ENCODE peak calls at places on chromosomes 1 and 21, in ten cellular contexts. V is colonic mucosa; T is BJ; K is AG09309; G is mesenchymal stem cell; Y is pancreas; Z is AG10803; L is lower leg skin; D is psoas muscle; C is CD4-positive, alpha-beta memory T cell. X is an unnamed sample.

GRCh38 chr1:38353956-38354355 is 307.4 kb upstream of the POU3F1 start:
- DNase-seq in L (no peak), C (no peak), G (no peak), Z (no peak), Y (no peak), T (no peak), V (no peak), D (no peak), K (no peak), X (no peak)

GRCh38 chr1:14593279-14593678 is 5.2 kb upstream of the KAZN start:
- DNase-seq in T (no peak), D (no peak), K (no peak), Z (no peak), G (no peak), Y (no peak), V (no peak), C (no peak), L (no peak), X (no peak)

GRCh38 chr1:160404094-160404493 is 3.7 kb downstream of the VANGL2 start:
- DNase-seq in V (peak; percentile 8), K (no peak), T (no peak), C (no peak), L (no peak), G (no peak), D (no peak), Y (no peak), Z (no peak), X (no peak)

GRCh38 chr1:67803380-67804279 is 29.6 kb downstream of the GNG12 start:
- DNase-seq in C (no peak), K (peak; percentile 23), T (no peak), G (no peak), Y (no peak), V (no peak), Z (peak; percentile 84), L (no peak), D (no peak), X (peak; percentile 22)

GRCh38 chr21:41611441-41611840 is 103.5 kb upstream of the TMPRSS2 start:
- DNase-seq in D (no peak), Z (no peak), L (no peak), G (no peak), V (no peak), T (no peak), C (no peak), Y (no peak), K (no peak), X (no peak)

GRCh38 chr1:101820080-101820479 is 176.6 kb downstream of the OLFM3 start:
- DNase-seq in T (no peak), V (no peak), Y (no peak), L (no peak), C (no peak), G (peak; percentile 53), D (no peak), K (no peak), Z (peak; percentile 9), X (peak; percentile 51)

GRCh38 chr1:171984850-171985485 is 143.7 kb downstream of the DNM3 start:
- DNase-seq in D (no peak), C (peak; percentile 46), V (no peak), K (no peak), G (peak; percentile 51), L (no peak), T (no peak), Y (no peak), Z (peak; percentile 51), X (peak; percentile 53)

GRCh38 chr1:242178924-242179708 is 180.2 kb upstream of the MAP1LC3C start:
- DNase-seq in C (no peak), G (no peak), Y (no peak), L (no peak), Z (no peak), D (no peak), T (no peak), K (no peak), V (no peak), X (no peak)

GRCh38 chr1:116910379-116911165 is 856 bp downstream of the PTGFRN start:
- DNase-seq in V (peak; percentile 67), T (no peak), C (peak; percentile 48), Z (peak; percentile 16), Y (peak; percentile 60), L (no peak), D (peak; percentile 63), K (no peak), G (peak; percentile 33), X (peak; percentile 34)

GRCh38 chr1:220274122-220274855 is 2.0 kb upstream of the RAB3GAP2 start:
- DNase-seq in Y (no peak), Z (peak; percentile 78), K (peak; percentile 49), D (no peak), C (no peak), G (peak; percentile 25), V (no peak), T (no peak), L (no peak), X (peak; percentile 80)

GRCh38 chr1:20100632-20101355 is 18.5 kb downstream of the PLA2G2D start:
- DNase-seq in T (no peak), Z (peak; percentile 54), D (no peak), L (peak; percentile 51), G (peak; percentile 44), V (peak; percentile 49), Y (peak; percentile 22), K (peak; percentile 24), C (peak; percentile 23), X (peak; percentile 74)

GRCh38 chr1:20634065-20634593 is 871 bp downstream of the PINK1 start:
- DNase-seq in C (no peak), K (no peak), T (no peak), D (no peak), Z (no peak), L (no peak), Y (no peak), G (no peak), V (no peak), X (no peak)

GRCh38 chr1:224082146-224082545 is 31.8 kb upstream of the FBXO28 start:
- DNase-seq in K (peak; percentile 17), C (no peak), G (no peak), D (no peak), T (no peak), Z (peak; percentile 73), V (no peak), Y (no peak), L (no peak), X (peak; percentile 31)

GRCh38 chr21:15703932-15704331 is 25.9 kb upstream of the USP25 start:
- DNase-seq in C (no peak), L (no peak), T (no peak), K (no peak), Z (no peak), D (no peak), G (peak; percentile 13), Y (no peak), V (no peak), X (no peak)

GRCh38 chr1:94236630-94237290 is 624 bp downstream of the ARHGAP29 start:
- DNase-seq in Y (peak; percentile 51), T (no peak), D (peak; percentile 79), L (no peak), K (no peak), G (peak; percentile 59), Z (peak; percentile 43), V (peak; percentile 46), C (no peak), X (peak; percentile 56)

GRCh38 chr1:30785714-30786113 is 28.1 kb upstream of the LAPTM5 start:
- DNase-seq in T (no peak), V (no peak), L (no peak), G (no peak), Y (no peak), C (no peak), Z (no peak), D (no peak), K (no peak), X (no peak)
- H3K4me3 ChIP-seq in T (no peak overlapping the region), V (no peak overlapping the region), L (no peak overlapping the region), G (no peak overlapping the region), Y (no peak overlapping the region), C (no peak overlapping the region), Z (no peak overlapping the region), D (no peak overlapping the region), K (no peak overlapping the region), X (no peak overlapping the region)

GRCh38 chr1:53198241-53198651 is 1.6 kb downstream of the CPT2 start:
- DNase-seq in Y (no peak), D (no peak), G (peak; percentile 43), T (no peak), L (peak; percentile 46), K (peak; percentile 54), V (peak; percentile 65), Z (peak; percentile 88), C (no peak), X (peak; percentile 26)
- H3K4me3 ChIP-seq in Y (no peak overlapping the region), D (peak overlapping the region; percentile 93), G (no peak overlapping the region), T (peak overlapping the region; percentile 78), L (no peak overlapping the region), K (no peak overlapping the region), V (no peak overlapping the region), Z (peak overlapping the region; percentile 87), C (no peak overlapping the region), X (no peak overlapping the region)

DNA sequence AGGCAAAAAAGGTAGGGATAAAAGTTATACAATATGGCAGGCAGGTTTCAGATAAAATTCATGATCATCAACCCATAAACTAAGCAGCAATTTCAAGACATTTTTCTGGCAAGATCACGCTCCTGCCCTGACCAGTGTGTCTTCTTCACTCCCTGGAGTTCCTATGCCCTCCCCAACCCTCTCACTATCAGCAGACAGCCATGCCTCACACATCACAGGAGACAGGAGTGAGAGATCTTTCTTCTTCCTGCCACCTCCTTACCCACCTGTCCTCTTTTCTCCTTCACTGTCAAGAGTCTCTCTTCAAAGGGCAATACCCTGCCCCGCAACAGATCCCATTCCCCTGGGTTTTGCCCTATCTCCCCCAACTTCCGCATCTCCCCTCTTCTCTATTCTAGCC is 28.4 kb downstream of the COA6 start:
- DNase-seq in Y (no peak), K (no peak), V (no peak), G (no peak), Z (no peak), D (no peak), C (no peak), L (no peak), T (no peak), X (no peak)
- H3K4me3 ChIP-seq in Y (no peak overlapping the region), K (no peak overlapping the region), V (no peak overlapping the region), G (no peak overlapping the region), Z (no peak overlapping the region), D (no peak overlapping the region), C (no peak overlapping the region), L (no peak overlapping the region), T (no peak overlapping the region), X (no peak overlapping the region)

GRCh38 chr1:10528066-10529014 is 53.6 kb downstream of the PEX14 start:
- DNase-seq in L (no peak), D (peak; percentile 83), C (no peak), T (peak; percentile 60), V (no peak), K (no peak), Y (no peak), Z (peak; percentile 90), G (peak; percentile 91), X (peak; percentile 83)

GRCh38 chr1:10529096-10529495 is 54.3 kb downstream of the PEX14 start:
- DNase-seq in V (no peak), L (no peak), D (no peak), Y (no peak), G (peak; percentile 38), C (no peak), K (no peak), Z (no peak), T (no peak), X (no peak)

GRCh38 chr1:10530756-10531155 is 56.0 kb downstream of the PEX14 start:
- DNase-seq in K (no peak), Z (peak; percentile 71), G (peak; percentile 85), D (no peak), V (no peak), Y (no peak), C (no peak), L (no peak), T (no peak), X (peak; percentile 58)

GRCh38 chr1:10529772-10530171 is 55.0 kb downstream of the PEX14 start:
- DNase-seq in T (no peak), K (no peak), Y (no peak), G (peak; percentile 40), D (no peak), L (no peak), C (no peak), Z (no peak), V (no peak), X (no peak)

GRCh38 chr1:10530281-10530740 is 55.6 kb downstream of the PEX14 start:
- DNase-seq in G (peak; percentile 87), L (no peak), Z (peak; percentile 29), D (no peak), V (no peak), Y (peak; percentile 50), K (no peak), T (no peak), C (no peak), X (peak; percentile 65)
- H3K4me3 ChIP-seq in G (no peak overlapping the region), L (no peak overlapping the region), Z (peak overlapping the region; percentile 18), D (no peak overlapping the region), V (no peak overlapping the region), Y (no peak overlapping the region), K (no peak overlapping the region), T (no peak overlapping the region), C (no peak overlapping the region), X (peak overlapping the region; percentile 9)

X was measured in fibroblast of pulmonary artery.